ENCODE peak calls at places on chromosomes 11 and 22, in seven cellular contexts. I, T, S, D, X, K and V are unnamed samples.
A peak's percentile ranks its signal among the peaks of the same experiment; 100 is the strongest.

GRCh38 chr11:30916764-30917163 is 330.6 kb upstream of the MPPED2 start:
- DNase-seq in I (no peak), T (no peak), S (no peak), D (no peak), X (no peak), K (no peak), V (no peak)

GRCh38 chr22:46372686-46373085 is 37.2 kb downstream of the TRMU start:
- DNase-seq in I (no peak), T (no peak), S (no peak), D (no peak), X (no peak), K (no peak), V (no peak)

GRCh38 chr11:128548655-128549255 is 38.6 kb downstream of the ETS1 start:
- DNase-seq in I (peak; percentile 90), T (no peak), S (peak; percentile 74), D (peak; percentile 34), X (peak; percentile 74), K (no peak), V (no peak)

GRCh38 chr11:128146926-128147605 is 440.3 kb downstream of the ETS1 start:
- DNase-seq in I (no peak), T (no peak), S (no peak), D (no peak), X (no peak), K (peak; percentile 37), V (no peak)

GRCh38 chr11:62601114-62601363 is 626 bp downstream of the MTA2 start:
- DNase-seq in I (peak; percentile 80), T (no peak), S (peak; percentile 76), D (peak; percentile 51), X (no peak), K (no peak), V (no peak)

GRCh38 chr11:83025267-83025704 is 46.4 kb downstream of the RAB30 start:
- DNase-seq in I (no peak), T (peak; percentile 55), S (no peak), D (no peak), X (no peak), K (no peak), V (no peak)

GRCh38 chr11:114758627-114759026 is 80.3 kb downstream of the NXPE2 start:
- DNase-seq in I (no peak), T (no peak), S (no peak), D (no peak), X (no peak), K (no peak), V (no peak)

GRCh38 chr11:102981324-102981910 is 25.9 kb upstream of the MMP13 start:
- DNase-seq in I (no peak), T (no peak), S (no peak), D (no peak), X (no peak), K (no peak), V (no peak)

GRCh38 chr11:108571001-108571400 is 22.6 kb downstream of the EXPH5 start:
- DNase-seq in I (no peak), T (no peak), S (no peak), D (no peak), X (no peak), K (no peak), V (no peak)

GRCh38 chr22:19596680-19597398 is 72.6 kb upstream of the CLDN5 start:
- DNase-seq in I (no peak), T (peak; percentile 13), S (no peak), D (no peak), X (no peak), K (no peak), V (no peak)

GRCh38 chr22:20632518-20632917 is 125.1 kb downstream of the MED15 start:
- DNase-seq in I (no peak), T (no peak), S (no peak), D (no peak), X (no peak), K (no peak), V (no peak)

GRCh38 chr22:29983296-29983917 is 96.9 kb upstream of the HORMAD2 start:
- DNase-seq in I (no peak), T (no peak), S (no peak), D (no peak), X (no peak), K (no peak), V (no peak)

GRCh38 chr11:113474362-113475159 is 637 bp downstream of the DRD2 start:
- DNase-seq in I (no peak), T (peak; percentile 28), S (peak; percentile 72), D (peak; percentile 76), X (peak; percentile 81), K (peak; percentile 57), V (no peak)

GRCh38 chr11:9574806-9575530 is 1.5 kb downstream of the WEE1 start:
- DNase-seq in I (peak; percentile 90), T (peak; percentile 82), S (peak; percentile 78), D (peak; percentile 59), X (peak; percentile 68), K (peak; percentile 75), V (no peak)

GRCh38 chr11:6497069-6497839 is at the start of gene DNHD1:
- DNase-seq in I (peak; percentile 78), T (no peak), S (no peak), D (no peak), X (no peak), K (no peak), V (no peak)

GRCh38 chr22:30837531-30837930 is 131.0 kb downstream of the MORC2 start:
- DNase-seq in I (no peak), T (no peak), S (peak; percentile 14), D (no peak), X (no peak), K (no peak), V (no peak)

DNA sequence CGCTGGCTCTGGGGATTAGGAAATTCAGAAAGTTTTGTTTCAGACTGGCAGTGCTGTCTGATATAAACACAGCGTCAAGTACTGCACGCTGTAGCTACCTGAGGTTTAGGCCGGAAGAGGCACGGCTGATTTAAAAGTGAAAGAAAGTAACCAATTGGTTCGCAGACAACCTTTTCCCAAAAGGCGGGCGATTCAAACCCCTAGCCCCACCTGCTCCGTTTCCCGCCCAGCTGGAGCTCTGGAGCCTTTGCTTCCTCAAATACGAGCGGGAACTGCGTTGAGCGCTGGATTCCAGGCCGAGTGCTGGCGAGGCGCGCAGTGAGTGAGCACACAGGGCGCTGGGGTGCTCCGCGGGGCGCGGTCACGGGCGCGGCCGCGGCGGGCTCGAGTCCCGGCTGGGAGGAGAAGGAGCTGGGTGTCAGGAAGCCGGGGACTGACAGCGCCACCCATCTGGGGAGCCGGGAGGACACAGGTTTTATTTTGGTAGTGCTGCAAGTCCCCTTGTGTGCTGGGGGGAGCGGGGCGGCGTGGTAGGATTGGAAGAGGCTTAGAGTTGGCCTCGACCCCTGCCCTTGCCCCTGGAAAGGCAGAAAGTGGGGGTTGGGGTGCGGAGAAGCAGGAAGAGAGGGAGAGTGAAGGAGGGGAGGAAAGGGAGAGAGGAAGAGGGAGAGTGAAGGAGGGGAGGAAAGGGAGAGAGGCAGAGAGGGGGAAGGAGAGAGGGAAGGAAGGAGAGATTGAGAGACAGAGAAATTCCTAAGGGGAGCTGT is 2.1 kb downstream of the FAM111A start:
- DNase-seq in I (peak; percentile 92), T (no peak), S (peak; percentile 91), D (peak; percentile 88), X (peak; percentile 86), K (peak; percentile 75), V (no peak)
- TF ChIP-seq POLR2A in I (no peak), T (no peak), S (no peak), D (no peak), X (no peak), K (peak; percentile 38), V (no peak)

GRCh38 chr22:22454997-22455396 is 53.5 kb downstream of the ZNF280B start:
- DNase-seq in I (no peak), T (no peak), S (no peak), D (no peak), X (no peak), K (no peak), V (no peak)
- H3K9me3 ChIP-seq in I (peaks cover 22% of the 10 kb centered on the region), T (peaks cover 25% of the 10 kb centered on the region), S (no peaks in the 10 kb centered on the region), D (peaks cover 23% of the 10 kb centered on the region), X (no peaks in the 10 kb centered on the region), K (no peaks in the 10 kb centered on the region), V (peaks cover 35% of the 10 kb centered on the region)

DNA sequence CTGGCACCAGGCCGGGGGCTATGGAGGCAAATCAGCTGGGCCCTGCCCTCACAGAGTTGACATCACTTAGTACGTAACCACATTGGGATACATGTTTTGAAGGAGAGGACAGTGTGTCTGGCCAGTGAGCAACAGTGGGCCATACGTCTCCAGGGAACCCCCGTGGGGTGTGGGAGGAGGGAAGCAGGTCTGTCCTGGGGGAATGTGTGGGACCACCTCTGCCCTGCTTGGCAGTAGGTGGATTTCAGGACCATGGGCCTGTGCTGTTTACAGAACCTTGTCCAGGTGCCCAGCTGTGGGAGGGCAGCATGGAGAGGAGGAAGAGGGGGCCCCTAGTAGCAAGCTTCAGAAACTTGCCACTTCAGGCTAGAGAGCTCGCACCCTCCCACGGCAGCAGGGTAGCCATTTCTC is 21.0 kb downstream of the P2RY2 start:
- DNase-seq in I (peak; percentile 56), T (no peak), S (peak; percentile 38), D (no peak), X (no peak), K (no peak), V (no peak)
- H3K4me1 ChIP-seq in I (peaks cover 3% of the 10 kb centered on the region), T (peaks cover 37% of the 10 kb centered on the region), S (no peaks in the 10 kb centered on the region), D (peaks cover 9% of the 10 kb centered on the region), X (peaks cover 7% of the 10 kb centered on the region), K (no peaks in the 10 kb centered on the region), V (peaks cover 15% of the 10 kb centered on the region)

GRCh38 chr22:36027960-36028645 is 521 bp downstream of the RBFOX2 start:
- DNase-seq in I (peak; percentile 71), T (no peak), S (peak; percentile 51), D (peak; percentile 31), X (peak; percentile 34), K (peak; percentile 19), V (no peak)
- TF ChIP-seq POLR2A in I (no peak), T (no peak), S (no peak), D (no peak), X (no peak), K (no peak), V (no peak)

DNA sequence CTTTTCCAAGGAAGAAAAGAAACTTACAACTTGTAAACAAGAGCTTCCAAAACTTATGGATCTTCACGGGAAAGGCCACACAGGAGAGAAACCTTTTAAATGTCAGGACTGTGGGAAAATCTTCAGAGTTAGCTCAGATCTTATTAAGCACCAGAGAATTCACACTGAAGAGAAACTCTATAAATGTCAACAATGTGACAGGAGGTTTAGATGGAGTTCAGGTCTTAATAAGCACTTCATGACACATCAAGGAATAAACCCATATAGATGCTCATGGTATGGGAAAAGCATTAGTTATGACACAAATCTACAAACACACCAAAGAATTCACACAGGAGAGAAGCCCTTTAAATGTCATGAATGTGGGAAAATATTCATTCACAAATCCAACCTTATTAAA is 32.4 kb downstream of the GAB2 start:
- DNase-seq in I (no peak), T (no peak), S (no peak), D (no peak), X (no peak), K (no peak), V (no peak)
- H3K9me3 ChIP-seq in I (peaks cover 6% of the 10 kb centered on the region), T (no peaks in the 10 kb centered on the region), S (no peaks in the 10 kb centered on the region), D (no peaks in the 10 kb centered on the region), X (no peaks in the 10 kb centered on the region), K (no peaks in the 10 kb centered on the region), V (no peaks in the 10 kb centered on the region)

GRCh38 chr11:96054870-96055705 is 131.2 kb upstream of the MTMR2 start:
- DNase-seq in I (no peak), T (peak; percentile 44), S (no peak), D (no peak), X (no peak), K (no peak), V (no peak)
- H3K4me1 ChIP-seq in I (peaks cover 6% of the 10 kb centered on the region), T (peaks cover 57% of the 10 kb centered on the region), S (no peaks in the 10 kb centered on the region), D (no peaks in the 10 kb centered on the region), X (peaks cover 5% of the 10 kb centered on the region), K (peaks cover 3% of the 10 kb centered on the region), V (peaks cover 6% of the 10 kb centered on the region)